ENCODE peak calls at places on chromosomes 16 and 17, in eight cellular contexts. W, P, L, D, B, E, M and T are unnamed samples.

GRCh38 chr16:53775821-53776431 is 72.0 kb downstream of the FTO start:
- DNase-seq in W (peak; percentile 60), P (peak; percentile 69), L (no peak), D (no peak), B (no peak), E (no peak), M (peak; percentile 47), T (no peak)

GRCh38 chr17:80833952-80834895 is 157.4 kb upstream of the CHMP6 start:
- DNase-seq in W (no peak), P (no peak), L (no peak), D (no peak), B (peak; percentile 90), E (peak; percentile 88), M (no peak), T (no peak)

GRCh38 chr17:40363480-40363838 is 1.1 kb downstream of the GJD3 start:
- DNase-seq in W (no peak), P (peak; percentile 11), L (peak; percentile 40), D (no peak), B (peak; percentile 70), E (no peak), M (no peak), T (no peak)

GRCh38 chr17:55654015-55654414 is 68.6 kb downstream of the TMEM100 start:
- DNase-seq in W (no peak), P (no peak), L (no peak), D (no peak), B (no peak), E (no peak), M (no peak), T (no peak)

GRCh38 chr17:45906927-45907622 is 12.7 kb downstream of the MAPT start:
- DNase-seq in W (no peak), P (no peak), L (no peak), D (no peak), B (no peak), E (no peak), M (no peak), T (no peak)

GRCh38 chr17:4247981-4248388 is 15.8 kb downstream of the ANKFY1 start:
- DNase-seq in W (peak; percentile 64), P (no peak), L (no peak), D (no peak), B (no peak), E (no peak), M (peak; percentile 38), T (no peak)

GRCh38 chr16:22813946-22814325 is at the start of gene HS3ST2:
- DNase-seq in W (no peak), P (peak; percentile 41), L (no peak), D (no peak), B (peak; percentile 64), E (peak; percentile 84), M (peak; percentile 90), T (no peak)

GRCh38 chr17:82846061-82846691 is 6.4 kb upstream of the ZNF750 start:
- DNase-seq in W (no peak), P (no peak), L (no peak), D (no peak), B (peak; percentile 55), E (no peak), M (no peak), T (no peak)

GRCh38 chr17:73622381-73622780 is 21.9 kb downstream of the SDK2 start:
- DNase-seq in W (no peak), P (no peak), L (no peak), D (no peak), B (no peak), E (no peak), M (no peak), T (no peak)

GRCh38 chr16:23826528-23827244 is 9.1 kb upstream of the PRKCB start:
- DNase-seq in W (no peak), P (peak; percentile 92), L (no peak), D (peak; percentile 79), B (no peak), E (no peak), M (no peak), T (peak; percentile 34)

GRCh38 chr17:9788582-9788981 is 2.8 kb downstream of the DHRS7C start:
- DNase-seq in W (no peak), P (no peak), L (no peak), D (no peak), B (no peak), E (no peak), M (no peak), T (no peak)

GRCh38 chr17:21027031-21027430 is 15.8 kb downstream of the USP22 start:
- DNase-seq in W (no peak), P (no peak), L (no peak), D (no peak), B (no peak), E (no peak), M (no peak), T (no peak)

GRCh38 chr17:38364741-38365140 is 13.1 kb downstream of the SOCS7 start:
- DNase-seq in W (no peak), P (no peak), L (no peak), D (no peak), B (no peak), E (no peak), M (no peak), T (no peak)

GRCh38 chr17:49853470-49854015 is 5.7 kb upstream of the TAC4 start:
- DNase-seq in W (no peak), P (no peak), L (no peak), D (no peak), B (no peak), E (no peak), M (no peak), T (no peak)

GRCh38 chr16:19228575-19228974 is 57.0 kb upstream of the CLEC19A start:
- DNase-seq in W (no peak), P (no peak), L (no peak), D (no peak), B (no peak), E (no peak), M (no peak), T (no peak)

GRCh38 chr16:19231881-19232280 is 53.6 kb upstream of the CLEC19A start:
- DNase-seq in W (no peak), P (no peak), L (no peak), D (no peak), B (no peak), E (no peak), M (no peak), T (no peak)

GRCh38 chr16:19228057-19228456 is 57.5 kb upstream of the CLEC19A start:
- DNase-seq in W (no peak), P (no peak), L (no peak), D (no peak), B (no peak), E (no peak), M (peak; percentile 62), T (no peak)

GRCh38 chr16:19230575-19230974 is 55.0 kb upstream of the CLEC19A start:
- DNase-seq in W (no peak), P (no peak), L (no peak), D (no peak), B (no peak), E (no peak), M (no peak), T (no peak)

GRCh38 chr16:19227643-19228042 is 57.9 kb upstream of the CLEC19A start:
- DNase-seq in W (no peak), P (no peak), L (no peak), D (no peak), B (no peak), E (no peak), M (peak; percentile 49), T (no peak)
- TF ChIP-seq POLR2AphosphoS5 in W (peak; percentile 68), P (no peak), L (no peak), D (no peak), B (no peak), E (no peak), M (no peak), T (no peak)

GRCh38 chr16:84617631-84618427 is at the start of gene COTL1:
- DNase-seq in W (peak; percentile 98), P (peak; percentile 98), L (peak; percentile 92), D (no peak), B (peak; percentile 99), E (peak; percentile 97), M (peak; percentile 98), T (peak; percentile 88)
- TF ChIP-seq POLR2AphosphoS5 in W (no peak), P (no peak), L (peak; percentile 91), D (peak; percentile 86), B (peak; percentile 55), E (no peak), M (peak; percentile 58), T (peak; percentile 76)

DNA sequence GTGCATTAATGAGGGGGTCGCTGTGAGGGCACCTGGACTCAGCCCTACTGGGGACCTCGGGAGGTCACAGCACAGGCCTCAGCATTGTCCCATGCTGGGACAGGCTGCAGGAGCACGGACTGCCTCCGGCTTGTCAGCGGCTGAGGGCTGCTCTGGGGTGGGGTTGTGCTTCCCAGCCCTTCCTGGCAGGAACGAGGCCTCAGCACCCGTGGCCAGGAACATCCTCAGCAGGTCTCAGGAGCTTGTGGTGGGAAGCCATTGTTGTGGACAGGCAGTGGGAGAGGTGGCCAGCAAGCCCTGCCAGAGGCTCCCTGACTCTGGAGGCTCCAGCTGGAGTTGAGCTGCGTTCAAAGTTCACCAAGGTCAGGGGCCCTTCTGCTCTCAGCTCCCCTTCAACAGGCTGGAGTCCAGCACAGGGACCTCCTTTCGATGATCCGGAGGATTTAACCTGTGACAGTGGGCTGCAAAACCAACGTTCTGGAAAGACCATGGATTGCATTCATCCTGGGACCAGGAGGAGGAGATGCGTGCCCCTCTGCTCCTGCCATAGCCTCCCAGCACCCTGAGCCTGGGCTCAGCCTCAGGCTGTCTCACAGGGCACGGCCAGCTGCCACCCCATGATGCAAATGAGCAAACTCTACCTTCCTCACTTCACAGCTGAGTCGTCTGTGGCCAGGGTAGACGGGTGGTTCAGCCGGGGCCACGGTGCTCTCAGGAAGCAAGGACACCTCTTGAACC is 32.6 kb downstream of the FOXL1 start:
- DNase-seq in W (no peak), P (no peak), L (no peak), D (no peak), B (no peak), E (no peak), M (no peak), T (no peak)
- TF ChIP-seq POLR2AphosphoS5 in W (no peak), P (no peak), L (no peak), D (no peak), B (no peak), E (no peak), M (no peak), T (no peak)

GRCh38 chr17:75684249-75684648 is 17.1 kb downstream of the SAP30BP start:
- DNase-seq in W (no peak), P (no peak), L (no peak), D (no peak), B (no peak), E (no peak), M (no peak), T (no peak)
- TF ChIP-seq POLR2AphosphoS5 in W (no peak), P (no peak), L (no peak), D (no peak), B (no peak), E (no peak), M (no peak), T (no peak)

GRCh38 chr16:1071009-1071408 is 1.5 kb upstream of the SSTR5 start:
- DNase-seq in W (no peak), P (no peak), L (no peak), D (no peak), B (no peak), E (no peak), M (no peak), T (no peak)
- TF ChIP-seq POLR2AphosphoS5 in W (no peak), P (no peak), L (no peak), D (no peak), B (no peak), E (no peak), M (no peak), T (no peak)

GRCh38 chr16:70746708-70747424 is 54.1 kb downstream of the VAC14 start:
- DNase-seq in W (peak; percentile 85), P (peak; percentile 65), L (no peak), D (no peak), B (peak; percentile 92), E (no peak), M (no peak), T (no peak)
- TF ChIP-seq POLR2AphosphoS5 in W (no peak), P (no peak), L (no peak), D (no peak), B (peak; percentile 5), E (no peak), M (no peak), T (no peak)